ENCODE peak calls at places on chromosomes 1 and 21, in six cellular contexts. W, G, M, V, D and E are unnamed samples.

GRCh38 chr1:8152731-8153702 is 126.9 kb upstream of the ERRFI1 start:
- DNase-seq in V (no peak), M (no peak), W (no peak), D (no peak), G (no peak), E (no peak)

GRCh38 chr21:42724226-42724920 is 71.0 kb downstream of the PDE9A start:
- DNase-seq in W (peak; percentile 96), V (no peak), M (peak; percentile 95), G (no peak), D (peak; percentile 89), E (no peak)

GRCh38 chr1:30376054-30376453 is 347.3 kb downstream of the MATN1 start:
- DNase-seq in M (no peak), G (no peak), V (no peak), W (no peak), D (no peak), E (no peak)

GRCh38 chr1:171645553-171646336 is 6.7 kb downstream of the MYOC start:
- DNase-seq in M (peak; percentile 40), G (no peak), D (no peak), W (no peak), V (no peak), E (no peak)

GRCh38 chr1:114026797-114027196 is 47.5 kb downstream of the OLFML3 start:
- DNase-seq in V (no peak), G (no peak), M (no peak), W (no peak), D (no peak), E (no peak)

GRCh38 chr1:91383461-91383860 is 21.2 kb downstream of the HFM1 start:
- DNase-seq in D (no peak), V (no peak), G (no peak), W (no peak), M (peak; percentile 47), E (no peak)

GRCh38 chr1:93321720-93322119 is 24.0 kb upstream of the DR1 start:
- DNase-seq in D (no peak), W (no peak), M (no peak), G (no peak), V (no peak), E (no peak)

GRCh38 chr1:62294211-62294610 is 25.0 kb downstream of the KANK4 start:
- DNase-seq in V (no peak), G (peak; percentile 45), W (peak; percentile 62), D (peak; percentile 1), M (peak; percentile 46), E (no peak)

GRCh38 chr1:48471103-48471502 is 901 bp downstream of the SPATA6 start:
- DNase-seq in V (no peak), M (no peak), D (no peak), G (no peak), W (no peak), E (no peak)

GRCh38 chr1:51548986-51549619 is 30.0 kb upstream of the EPS15 start:
- DNase-seq in M (no peak), G (no peak), D (no peak), W (no peak), V (no peak), E (no peak)

GRCh38 chr1:3518256-3518655 is 63.8 kb downstream of the ARHGEF16 start:
- DNase-seq in V (no peak), D (no peak), W (peak; percentile 46), G (no peak), M (no peak), E (no peak)

GRCh38 chr1:225447649-225448048 is 19.8 kb upstream of the LBR start:
- DNase-seq in M (peak; percentile 60), D (no peak), V (no peak), G (no peak), W (no peak), E (no peak)

GRCh38 chr1:31934706-31935629 is 3.2 kb downstream of the PTP4A2 start:
- DNase-seq in D (no peak), G (peak; percentile 48), V (no peak), M (peak; percentile 67), W (peak; percentile 91), E (no peak)

GRCh38 chr1:224897928-224898327 is 31.5 kb upstream of the DNAH14 start:
- DNase-seq in M (no peak), V (no peak), G (no peak), D (no peak), W (no peak), E (no peak)

GRCh38 chr1:73744985-73745384 is 453.0 kb downstream of the LRRIQ3 start:
- DNase-seq in W (no peak), M (no peak), D (no peak), V (no peak), G (no peak), E (no peak)

GRCh38 chr1:17594690-17595601 is 55.4 kb downstream of the ARHGEF10L start:
- DNase-seq in V (no peak), D (no peak), W (no peak), G (no peak), M (no peak), E (no peak)

GRCh38 chr1:9363061-9363471 is 70.4 kb downstream of the SPSB1 start:
- DNase-seq in D (no peak), W (no peak), G (no peak), M (no peak), V (no peak), E (no peak)

GRCh38 chr1:226751214-226751613 is 12.1 kb upstream of the ITPKB start:
- DNase-seq in V (no peak), G (no peak), D (no peak), W (no peak), M (no peak), E (no peak)

GRCh38 chr1:207805841-207806421 is 54.1 kb downstream of the CD46 start:
- DNase-seq in M (peak; percentile 96), G (no peak), V (no peak), W (peak; percentile 94), D (no peak), E (peak; percentile 52)

GRCh38 chr1:238060046-238060445 is 169.3 kb upstream of the ZP4 start:
- DNase-seq in G (no peak), V (no peak), D (no peak), W (no peak), M (peak; percentile 48), E (no peak)

GRCh38 chr1:174999926-175000696 is at the start of gene CACYBP:
- DNase-seq in V (no peak), D (no peak), W (no peak), M (peak; percentile 38), G (no peak), E (no peak)

GRCh38 chr21:44800103-44800502 is 1.5 kb downstream of the UBE2G2 start:
- DNase-seq in V (no peak), G (peak; percentile 52), M (peak; percentile 38), D (no peak), W (peak; percentile 75), E (no peak)

GRCh38 chr1:62693123-62693522 is 4.9 kb upstream of the DOCK7 start:
- DNase-seq in D (no peak), V (no peak), W (no peak), G (no peak), M (no peak), E (no peak)

GRCh38 chr1:196877964-196878363 is 9.9 kb upstream of the CFHR4 start:
- DNase-seq in D (no peak), V (peak; percentile 24), M (peak; percentile 24), G (peak; percentile 77), W (no peak), E (no peak)

GRCh38 chr1:28161770-28162550 is 14.5 kb downstream of the PTAFR start:
- DNase-seq in D (no peak), V (no peak), W (no peak), M (no peak), G (no peak), E (no peak)

GRCh38 chr1:31627301-31627929 is 9.9 kb downstream of the HCRTR1 start:
- DNase-seq in V (no peak), W (no peak), G (no peak), D (no peak), M (no peak), E (no peak)

GRCh38 chr1:1371741-1372711 is 3.0 kb downstream of the AURKAIP1 start:
- DNase-seq in D (no peak), V (no peak), G (peak; percentile 80), W (peak; percentile 72), M (peak; percentile 25), E (no peak)

GRCh38 chr1:178096421-178096820 is 2.5 kb downstream of the RASAL2 start:
- DNase-seq in V (no peak), D (no peak), M (peak; percentile 31), G (no peak), W (no peak), E (no peak)
- H3K27ac ChIP-seq in V (no peak overlapping the region), D (no peak overlapping the region), M (no peak overlapping the region), G (no peak overlapping the region), W (no peak overlapping the region), E (no peak overlapping the region)

DNA sequence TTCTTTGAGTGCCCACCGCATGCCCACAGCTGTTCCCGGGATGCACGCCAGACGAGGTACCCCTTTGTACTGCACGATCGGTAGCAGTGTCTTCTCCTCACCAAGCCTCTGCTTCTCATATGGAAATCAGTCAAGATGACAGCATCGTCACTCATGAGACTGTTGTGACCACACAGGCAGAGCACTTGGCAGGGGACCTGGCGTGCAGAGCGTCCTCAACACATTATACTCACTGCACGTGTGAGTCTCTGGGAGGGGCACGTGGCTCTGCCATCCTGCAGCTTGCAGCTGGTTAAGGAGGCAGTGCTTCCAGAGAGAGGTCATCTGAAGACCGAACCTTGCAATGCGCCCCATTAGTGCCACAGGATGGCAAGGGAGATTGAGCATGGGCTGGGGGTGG is 266.8 kb downstream of the NPHP4 start:
- DNase-seq in V (no peak), M (no peak), D (no peak), W (no peak), G (no peak), E (no peak)
- H3K4me2 ChIP-seq in V (no peak overlapping the region), M (no peak overlapping the region), D (no peak overlapping the region), W (no peak overlapping the region), G (no peak overlapping the region), E (no peak overlapping the region)

GRCh38 chr1:68497358-68497698 is 446 bp upstream of the DEPDC1 start:
- DNase-seq in M (no peak), W (no peak), V (no peak), G (no peak), D (no peak), E (no peak)

GRCh38 chr1:68506386-68506785 is 9.5 kb upstream of the DEPDC1 start:
- DNase-seq in W (peak; percentile 38), V (no peak), D (no peak), M (no peak), G (no peak), E (no peak)

DNA sequence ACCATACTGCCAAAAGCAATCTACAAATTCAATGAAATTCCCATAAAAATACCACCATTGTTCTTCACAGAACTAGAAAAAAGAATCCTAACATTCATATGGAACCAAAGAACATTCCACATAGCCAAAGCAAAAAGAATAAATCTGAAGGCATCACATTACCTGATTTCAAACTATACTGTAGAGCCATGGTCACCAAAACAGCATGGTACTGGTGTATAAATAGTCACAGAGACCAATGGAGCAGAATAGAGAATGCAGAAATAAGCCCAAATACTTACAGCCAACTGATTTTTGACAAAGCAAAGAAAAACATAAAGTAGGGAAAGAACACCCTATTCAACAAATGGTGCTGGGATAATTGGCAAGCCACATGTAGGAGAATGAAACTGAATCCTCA is 6.2 kb upstream of the DEPDC1 start:
- DNase-seq in V (no peak), G (no peak), D (no peak), M (no peak), W (no peak), E (no peak)
- H3K27ac ChIP-seq in V (no peak overlapping the region), G (no peak overlapping the region), D (no peak overlapping the region), M (no peak overlapping the region), W (no peak overlapping the region), E (no peak overlapping the region)

DNA sequence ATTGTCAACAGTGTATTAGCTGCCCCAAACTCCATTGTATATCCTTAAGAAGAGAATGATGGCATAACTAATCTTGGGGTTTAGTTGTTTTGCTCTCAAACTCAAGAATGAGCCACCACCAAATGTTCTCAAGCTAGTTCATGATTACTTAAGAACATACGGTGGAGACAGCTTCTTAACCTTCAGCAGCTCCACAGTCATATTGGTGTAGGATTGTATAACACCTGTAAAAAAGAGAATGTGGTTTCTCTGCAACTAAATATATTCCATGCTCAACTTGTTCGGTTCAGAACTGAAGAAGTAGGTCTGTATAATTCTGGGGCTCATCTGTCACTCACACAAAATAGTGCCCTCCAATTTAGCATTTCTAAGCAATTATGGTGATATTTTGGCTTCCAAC is 177.9 kb upstream of the DUSP10 start:
- DNase-seq in G (no peak), M (no peak), D (no peak), W (no peak), V (no peak), E (no peak)
- H3K4me2 ChIP-seq in G (no peak overlapping the region), M (no peak overlapping the region), D (no peak overlapping the region), W (no peak overlapping the region), V (no peak overlapping the region), E (no peak overlapping the region)